ENCODE peak calls at places on chromosomes 11 and 22, in nine cellular contexts. M is AG10803, I is neural progenitor cell, J is astrocyte, V is left cardiac atrium, O is AG04449, H is substantia nigra, F is iris pigment epithelial cell, X is COR-L47. W is an unnamed sample.

GRCh38 chr11:34235189-34235588 is 122.6 kb downstream of the ABTB2 start:
- DNase-seq in M (no peak), I (no peak), J (no peak), V (no peak), O (no peak), H (no peak), F (no peak), X (no peak), W (no peak)

GRCh38 chr11:61726775-61727174 is 25.7 kb upstream of the MYRF start:
- DNase-seq in M (no peak), I (no peak), J (no peak), V (no peak), O (no peak), H (no peak), F (no peak), X (no peak), W (no peak)

GRCh38 chr22:41589260-41589600 is 410 bp downstream of the PMM1 start:
- DNase-seq in M (peak), I (peak), J (no peak), V (peak), O (no peak), H (no peak), F (peak), X (no peak), W (no peak)

GRCh38 chr11:76236092-76237026 is 30.1 kb upstream of the WNT11 start:
- DNase-seq in M (peak), I (peak), J (peak), V (peak), O (no peak), H (no peak), F (peak), X (no peak), W (peak)

GRCh38 chr11:62805044-62805892 is at the start of gene NXF1:
- DNase-seq in M (peak), I (peak), J (peak), V (peak), O (peak), H (peak), F (peak), X (peak), W (peak)

GRCh38 chr11:36500315-36500721 is 9.8 kb downstream of the TRAF6 start:
- DNase-seq in M (peak), I (peak), J (peak), V (no peak), O (peak), H (no peak), F (peak), X (no peak), W (peak)

GRCh38 chr11:117064275-117064674 is 34.0 kb downstream of the SIK3 start:
- DNase-seq in M (peak), I (no peak), J (peak), V (no peak), O (no peak), H (no peak), F (peak), X (no peak), W (peak)

GRCh38 chr22:26214466-26214865 is 45.2 kb downstream of the SEZ6L start:
- DNase-seq in M (no peak), I (no peak), J (no peak), V (no peak), O (no peak), H (no peak), F (no peak), X (no peak), W (no peak)

GRCh38 chr22:36644333-36644757 is 59.2 kb downstream of the CACNG2 start:
- DNase-seq in M (peak), I (peak), J (peak), V (no peak), O (peak), H (no peak), F (peak), X (no peak), W (peak)

GRCh38 chr11:95790933-95791247 is 592 bp downstream of the CEP57 start:
- DNase-seq in M (peak), I (peak), J (peak), V (peak), O (no peak), H (no peak), F (peak), X (peak), W (peak)

GRCh38 chr11:27210509-27210908 is 152.5 kb downstream of the CCDC34 start:
- DNase-seq in M (no peak), I (no peak), J (no peak), V (no peak), O (no peak), H (no peak), F (no peak), X (no peak), W (no peak)

GRCh38 chr11:124746621-124747243 is 5.3 kb downstream of the VSIG2 start:
- DNase-seq in M (peak), I (peak), J (peak), V (peak), O (no peak), H (no peak), F (peak), X (no peak), W (peak)

GRCh38 chr11:47641585-47642098 is 717 bp downstream of the MTCH2 start:
- DNase-seq in M (no peak), I (peak), J (no peak), V (no peak), O (no peak), H (no peak), F (no peak), X (no peak), W (no peak)

GRCh38 chr11:15101072-15101701 is 13.5 kb upstream of the INSC start:
- DNase-seq in M (peak), I (peak), J (peak), V (peak), O (no peak), H (no peak), F (peak), X (peak), W (no peak)

GRCh38 chr11:14617241-14618027 is 26.2 kb upstream of the PDE3B start:
- DNase-seq in M (no peak), I (no peak), J (no peak), V (no peak), O (no peak), H (no peak), F (peak), X (no peak), W (no peak)

GRCh38 chr22:27802389-27803079 is 978 bp upstream of the MN1 start:
- DNase-seq in M (no peak), I (no peak), J (no peak), V (no peak), O (no peak), H (no peak), F (no peak), X (no peak), W (no peak)

GRCh38 chr22:19876941-19877625 is 22.4 kb upstream of the GNB1L start:
- DNase-seq in M (no peak), I (no peak), J (no peak), V (peak), O (no peak), H (no peak), F (no peak), X (no peak), W (no peak)

GRCh38 chr22:19868333-19868732 is 13.7 kb upstream of the GNB1L start:
- DNase-seq in M (no peak), I (no peak), J (no peak), V (peak), O (no peak), H (no peak), F (no peak), X (no peak), W (no peak)

GRCh38 chr11:15937601-15938361 is 418.6 kb downstream of the SOX6 start:
- DNase-seq in M (no peak), I (no peak), J (no peak), V (no peak), O (no peak), H (no peak), F (no peak), X (no peak), W (no peak)

GRCh38 chr11:16804104-16804947 is 65.9 kb downstream of the C11orf58 start:
- DNase-seq in M (peak), I (no peak), J (no peak), V (no peak), O (no peak), H (no peak), F (peak), X (no peak), W (no peak)

GRCh38 chr11:2652857-2653643 is 46.7 kb downstream of the KCNQ1OT1 start:
- DNase-seq in M (no peak), I (no peak), J (no peak), V (no peak), O (no peak), H (no peak), F (no peak), X (no peak), W (no peak)

GRCh38 chr11:116387623-116388022 is 385.2 kb downstream of the BUD13 start:
- DNase-seq in M (no peak), I (no peak), J (no peak), V (no peak), O (no peak), H (no peak), F (no peak), X (peak), W (no peak)

W was measured in NCI-H226.